ENCODE peak calls at places on chromosomes 11 and 22, in nine cellular contexts. R is sigmoid colon; C is endodermal cell; L is psoas muscle; P is A549; U is K562; F is colonic mucosa; N is CD8-positive, alpha-beta T cell; D is fibroblast of lung. J is an unnamed sample.
A peak's percentile ranks its signal among the peaks of the same experiment; 100 is the strongest.

GRCh38 chr11:92920295-92920694 is 49.2 kb upstream of the MTNR1B start:
- DNase-seq in R (no peak), C (no peak), L (no peak), P (no peak), U (no peak), F (no peak), N (no peak), D (no peak), J (no peak)

GRCh38 chr11:122163420-122163819 is 47.4 kb upstream of the BLID start:
- DNase-seq in R (no peak), C (no peak), L (no peak), P (no peak), U (no peak), F (no peak), N (no peak), D (peak; percentile 92), J (no peak)

GRCh38 chr11:75344761-75345454 is 6.6 kb downstream of the ARRB1 start:
- DNase-seq in R (no peak), C (peak; percentile 59), L (no peak), P (no peak), U (no peak), F (peak; percentile 62), N (no peak), D (no peak), J (peak; percentile 42)

GRCh38 chr22:23179381-23180294 is 671 bp upstream of the BCR start:
- DNase-seq in R (peak; percentile 78), C (peak; percentile 65), L (peak; percentile 62), P (no peak), U (peak; percentile 81), F (peak; percentile 32), N (no peak), D (no peak), J (peak; percentile 85)

GRCh38 chr22:19039796-19040580 is 82.2 kb downstream of the DGCR2 start:
- DNase-seq in R (peak; percentile 30), C (peak; percentile 29), L (peak; percentile 40), P (no peak), U (no peak), F (no peak), N (no peak), D (no peak), J (peak; percentile 17)

GRCh38 chr11:88680806-88681205 is 343.3 kb upstream of the CTSC start:
- DNase-seq in R (no peak), C (no peak), L (no peak), P (no peak), U (no peak), F (no peak), N (no peak), D (peak; percentile 44), J (no peak)

GRCh38 chr11:75400110-75400865 is 970 bp downstream of the RPS3 start:
- DNase-seq in R (no peak), C (peak; percentile 52), L (no peak), P (no peak), U (peak; percentile 44), F (no peak), N (no peak), D (no peak), J (no peak)

GRCh38 chr11:122430490-122430889 is 225.0 kb upstream of the UBASH3B start:
- DNase-seq in R (no peak), C (no peak), L (peak; percentile 46), P (no peak), U (no peak), F (no peak), N (no peak), D (no peak), J (no peak)

GRCh38 chr11:91173701-91174100 is 950.9 kb upstream of the CHORDC1 start:
- DNase-seq in R (no peak), C (no peak), L (no peak), P (no peak), U (no peak), F (no peak), N (no peak), D (peak; percentile 34), J (no peak)

DNA sequence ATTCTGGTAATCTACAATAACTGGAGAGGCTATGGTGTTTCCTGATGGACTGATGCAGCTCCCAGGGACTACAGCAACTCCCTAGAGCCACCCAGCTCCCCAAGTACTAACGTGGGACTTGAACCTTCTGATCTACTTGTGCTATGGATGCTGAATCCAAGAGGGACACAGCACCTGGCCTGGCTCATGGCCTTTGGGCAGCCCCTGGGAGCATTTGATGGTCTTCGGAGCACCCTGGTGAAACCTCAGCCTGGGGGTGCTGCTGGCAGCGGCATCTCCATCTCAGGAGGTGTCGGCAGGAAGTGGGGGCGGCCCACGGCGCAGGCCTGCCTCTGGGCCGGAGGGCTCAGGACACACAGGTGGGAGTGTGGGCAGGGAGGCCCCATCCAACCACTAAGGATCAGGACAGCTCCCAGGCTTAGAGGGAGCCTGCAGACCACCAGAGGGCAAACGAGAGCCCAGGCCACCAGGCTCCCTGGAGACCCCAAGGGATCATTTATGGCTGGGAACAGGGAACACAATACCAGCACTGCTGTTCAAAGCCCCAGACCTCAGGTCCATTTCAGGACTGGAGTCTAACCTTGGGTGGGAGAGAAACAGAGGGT is 8.7 kb downstream of the EHD1 start:
- DNase-seq in R (no peak), C (peak; percentile 73), L (no peak), P (no peak), U (no peak), F (no peak), N (no peak), D (no peak), J (no peak)
- H3K4me1 ChIP-seq in R (peaks cover 94% of the 10 kb centered on the region), C (peaks cover 19% of the 10 kb centered on the region), L (peaks cover 83% of the 10 kb centered on the region), P (peaks cover 73% of the 10 kb centered on the region), U (peaks cover 52% of the 10 kb centered on the region), F (peaks cover 44% of the 10 kb centered on the region), N (peaks cover 93% of the 10 kb centered on the region), D (peaks cover 60% of the 10 kb centered on the region), J (no peaks in the 10 kb centered on the region)

DNA sequence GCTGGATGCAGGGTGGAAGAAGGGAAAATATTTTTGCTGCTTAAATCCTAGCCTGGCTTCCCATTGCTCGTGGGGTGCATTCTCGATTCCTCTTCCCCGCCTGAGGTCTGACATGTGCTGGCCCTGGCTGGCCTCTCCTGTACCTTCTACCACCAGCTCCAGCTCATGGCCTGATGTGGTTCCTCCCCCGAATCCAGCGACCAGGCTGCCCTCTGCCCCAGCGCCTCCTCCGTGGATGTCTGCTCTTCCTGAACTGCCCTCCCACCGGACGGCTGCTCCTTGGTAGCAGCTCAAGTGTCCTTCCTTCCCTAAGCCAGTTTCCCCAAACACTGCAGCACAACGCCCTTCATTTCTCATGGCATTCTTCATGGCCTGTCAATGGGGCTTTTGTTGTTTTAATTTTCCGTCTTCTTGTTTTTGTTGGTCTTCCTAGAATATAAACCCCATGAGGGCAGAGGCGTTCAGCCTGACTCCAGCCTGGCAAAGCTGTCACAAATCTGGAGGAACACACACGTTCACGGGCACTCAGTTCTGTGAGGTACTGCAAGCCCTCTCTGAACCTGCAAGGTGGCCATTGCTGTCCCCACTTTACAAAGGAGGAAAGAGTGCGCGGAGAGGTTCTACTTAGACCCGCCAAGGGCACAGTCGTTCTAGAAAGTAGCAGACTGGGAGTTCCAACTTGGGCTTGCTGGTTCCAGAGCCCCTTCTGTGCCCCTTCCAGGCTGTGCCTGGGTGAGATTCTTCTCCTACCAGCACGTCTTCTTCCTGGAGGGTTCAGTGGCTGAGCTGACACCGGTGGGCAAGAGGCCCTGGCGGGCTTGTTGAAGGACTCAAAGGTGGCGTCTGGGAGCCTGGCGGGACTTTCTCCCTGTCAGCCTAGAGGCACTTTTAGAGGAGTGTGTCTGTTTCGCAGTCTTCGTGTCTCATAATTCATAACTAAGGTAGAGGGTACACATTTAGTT is 955 bp upstream of the LRP5 start:
- DNase-seq in R (no peak), C (peak; percentile 61), L (no peak), P (no peak), U (no peak), F (no peak), N (no peak), D (no peak), J (no peak)
- H3K4me3 ChIP-seq in R (no peak overlapping the region), C (no peak overlapping the region), L (peak overlapping the region; percentile 53), P (peak overlapping the region; percentile 91), U (peak overlapping the region; percentile 37), F (no peak overlapping the region), N (no peak overlapping the region), D (peak overlapping the region; percentile 45), J (no peak overlapping the region)

DNA sequence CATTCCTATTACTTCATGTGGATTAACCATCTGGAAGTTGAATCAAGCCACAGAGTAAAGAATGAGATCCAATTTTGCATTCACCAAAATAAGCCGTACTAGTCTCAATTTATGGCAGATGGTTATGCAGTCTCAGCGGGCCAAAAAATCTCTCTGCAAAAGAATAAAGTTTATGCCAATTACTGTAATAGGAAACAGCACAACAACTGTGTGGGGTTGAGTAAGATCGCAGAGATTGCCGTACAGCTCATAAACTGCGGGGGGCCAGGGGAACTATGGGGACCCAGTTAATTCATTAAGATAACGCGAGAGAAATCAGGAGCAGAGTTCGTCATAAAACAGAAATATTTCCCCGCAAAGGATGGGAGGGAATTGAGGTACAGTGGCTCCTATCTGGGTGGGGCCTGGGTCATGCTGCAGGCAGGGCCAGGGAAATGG is 41.5 kb upstream of the MN1 start:
- DNase-seq in R (peak; percentile 64), C (no peak), L (no peak), P (no peak), U (no peak), F (no peak), N (no peak), D (no peak), J (no peak)
- H3K27ac ChIP-seq in R (peak overlapping the region; percentile 0), C (peak overlapping the region; percentile 17), L (no peak overlapping the region), P (no peak overlapping the region), U (no peak overlapping the region), F (no peak overlapping the region), N (no peak overlapping the region), D (peak overlapping the region; percentile 39), J (no peak overlapping the region)

GRCh38 chr11:114171257-114172054 is 111.9 kb downstream of the ZBTB16 start:
- DNase-seq in R (peak; percentile 93), C (no peak), L (peak; percentile 99), P (no peak), U (no peak), F (peak; percentile 65), N (no peak), D (no peak), J (peak; percentile 84)

GRCh38 chr11:114169321-114169749 is 109.8 kb downstream of the ZBTB16 start:
- DNase-seq in R (peak; percentile 91), C (no peak), L (peak; percentile 89), P (no peak), U (no peak), F (no peak), N (no peak), D (no peak), J (no peak)

GRCh38 chr11:114172055-114172861 is 112.7 kb downstream of the ZBTB16 start:
- DNase-seq in R (no peak), C (no peak), L (no peak), P (no peak), U (no peak), F (no peak), N (no peak), D (no peak), J (no peak)

GRCh38 chr11:114168691-114169090 is 109.2 kb downstream of the ZBTB16 start:
- DNase-seq in R (peak; percentile 67), C (no peak), L (peak; percentile 56), P (no peak), U (no peak), F (peak; percentile 69), N (no peak), D (no peak), J (no peak)

GRCh38 chr11:114170226-114170625 is 110.7 kb downstream of the ZBTB16 start:
- DNase-seq in R (no peak), C (no peak), L (peak; percentile 55), P (no peak), U (no peak), F (no peak), N (no peak), D (no peak), J (no peak)
- H3K4me1 ChIP-seq in R (peaks cover 99% of the 10 kb centered on the region), C (no peaks in the 10 kb centered on the region), L (peaks cover 98% of the 10 kb centered on the region), P (no peaks in the 10 kb centered on the region), U (no peaks in the 10 kb centered on the region), F (peaks cover 36% of the 10 kb centered on the region), N (peaks cover 100% of the 10 kb centered on the region), D (no peaks in the 10 kb centered on the region), J (peaks cover 38% of the 10 kb centered on the region)